ENCODE peak calls at places on chromosomes 13 and 19, in eight cellular contexts. One of them, this sample, is unnamed. For H3K36me3, the result is how much of the 10 kb centered on the place peaks cover.

GRCh38 chr13:28716511-28716910 is 2.3 kb downstream of the SLC46A3 start:
- DNase-seq in HCT116: peak
- DNase-seq in endothelial cell of umbilical vein: peak
- DNase-seq in K562: no peak
- DNase-seq in HepG2: no peak
- DNase-seq in GM12878: no peak
- DNase-seq in H1: no peak
- DNase-seq in SK-N-SH: no peak
- DNase-seq in this sample: no peak

GRCh38 chr19:11422163-11423068 is 3.3 kb upstream of the RGL3 start:
- DNase-seq in HCT116: no peak
- DNase-seq in H1: peak
- DNase-seq in K562: peak
- DNase-seq in endothelial cell of umbilical vein: peak
- DNase-seq in SK-N-SH: peak
- DNase-seq in HepG2: no peak
- DNase-seq in GM12878: peak
- DNase-seq in this sample: no peak

GRCh38 chr19:40744554-40745401 is 5.5 kb downstream of the ACTMAP start:
- DNase-seq in H1: no peak
- DNase-seq in GM12878: no peak
- DNase-seq in K562: peak
- DNase-seq in HepG2: peak
- DNase-seq in SK-N-SH: peak
- DNase-seq in HCT116: no peak
- DNase-seq in endothelial cell of umbilical vein: no peak
- DNase-seq in this sample: no peak

GRCh38 chr19:7832781-7833180 is 2.8 kb downstream of the EVI5L start:
- DNase-seq in H1: no peak
- DNase-seq in K562: no peak
- DNase-seq in SK-N-SH: no peak
- DNase-seq in endothelial cell of umbilical vein: peak
- DNase-seq in HCT116: no peak
- DNase-seq in HepG2: no peak
- DNase-seq in GM12878: no peak
- DNase-seq in this sample: no peak

GRCh38 chr13:25784119-25784518 is 267.7 kb downstream of the SHISA2 start:
- DNase-seq in SK-N-SH: no peak
- DNase-seq in HCT116: no peak
- DNase-seq in H1: no peak
- DNase-seq in K562: no peak
- DNase-seq in HepG2: no peak
- DNase-seq in endothelial cell of umbilical vein: no peak
- DNase-seq in GM12878: no peak
- DNase-seq in this sample: no peak

GRCh38 chr19:51799998-51800848 is 5.3 kb downstream of the FPR3 start:
- DNase-seq in HCT116: no peak
- DNase-seq in endothelial cell of umbilical vein: no peak
- DNase-seq in GM12878: no peak
- DNase-seq in K562: peak
- DNase-seq in SK-N-SH: no peak
- DNase-seq in H1: no peak
- DNase-seq in HepG2: peak
- DNase-seq in this sample: no peak

GRCh38 chr13:34358811-34359513 is 541.0 kb downstream of the RFC3 start:
- DNase-seq in HCT116: no peak
- DNase-seq in SK-N-SH: no peak
- DNase-seq in HepG2: no peak
- DNase-seq in GM12878: no peak
- DNase-seq in K562: no peak
- DNase-seq in endothelial cell of umbilical vein: no peak
- DNase-seq in H1: no peak
- DNase-seq in this sample: no peak

GRCh38 chr19:32407004-32407992 is 1.7 kb downstream of the DPY19L3 start:
- DNase-seq in HepG2: peak
- DNase-seq in endothelial cell of umbilical vein: no peak
- DNase-seq in H1: no peak
- DNase-seq in GM12878: no peak
- DNase-seq in SK-N-SH: peak
- DNase-seq in K562: peak
- DNase-seq in HCT116: no peak
- DNase-seq in this sample: no peak

GRCh38 chr19:14517840-14518505 is at the start of gene DNAJB1:
- DNase-seq in endothelial cell of umbilical vein: peak
- DNase-seq in HepG2: peak
- DNase-seq in H1: peak
- DNase-seq in GM12878: no peak
- DNase-seq in SK-N-SH: peak
- DNase-seq in HCT116: no peak
- DNase-seq in K562: peak
- DNase-seq in this sample: no peak

GRCh38 chr19:34732548-34733255 is 1.3 kb upstream of the ZNF181 start:
- DNase-seq in endothelial cell of umbilical vein: no peak
- DNase-seq in GM12878: no peak
- DNase-seq in HCT116: no peak
- DNase-seq in H1: peak
- DNase-seq in SK-N-SH: peak
- DNase-seq in HepG2: no peak
- DNase-seq in K562: peak
- DNase-seq in this sample: no peak

GRCh38 chr19:12527034-12527836 is 24.0 kb downstream of the ZNF564 start:
- DNase-seq in GM12878: no peak
- DNase-seq in endothelial cell of umbilical vein: peak
- DNase-seq in HCT116: no peak
- DNase-seq in K562: no peak
- DNase-seq in HepG2: no peak
- DNase-seq in SK-N-SH: no peak
- DNase-seq in H1: no peak
- DNase-seq in this sample: no peak

GRCh38 chr19:35533822-35534521 is 716 bp downstream of the GAPDHS start:
- DNase-seq in K562: no peak
- DNase-seq in HepG2: peak
- DNase-seq in endothelial cell of umbilical vein: no peak
- DNase-seq in HCT116: no peak
- DNase-seq in GM12878: no peak
- DNase-seq in H1: peak
- DNase-seq in SK-N-SH: no peak
- DNase-seq in this sample: no peak

GRCh38 chr13:111630411-111630810 is 310.0 kb downstream of the TEX29 start:
- DNase-seq in SK-N-SH: no peak
- DNase-seq in HCT116: no peak
- DNase-seq in K562: no peak
- DNase-seq in HepG2: no peak
- DNase-seq in GM12878: no peak
- DNase-seq in endothelial cell of umbilical vein: no peak
- DNase-seq in H1: peak
- DNase-seq in this sample: no peak

GRCh38 chr13:43783820-43784219 is 3.0 kb downstream of the ENOX1 start:
- DNase-seq in endothelial cell of umbilical vein: peak
- DNase-seq in SK-N-SH: peak
- DNase-seq in HCT116: no peak
- DNase-seq in K562: no peak
- DNase-seq in GM12878: no peak
- DNase-seq in H1: no peak
- DNase-seq in HepG2: no peak
- DNase-seq in this sample: no peak

GRCh38 chr13:84553252-84553651 is 671.0 kb upstream of the SLITRK1 start:
- DNase-seq in GM12878: no peak
- DNase-seq in SK-N-SH: no peak
- DNase-seq in HCT116: no peak
- DNase-seq in HepG2: no peak
- DNase-seq in endothelial cell of umbilical vein: no peak
- DNase-seq in K562: no peak
- DNase-seq in H1: no peak
- DNase-seq in this sample: no peak

GRCh38 chr19:30562981-30563380 is 190.8 kb downstream of the ZNF536 start:
- DNase-seq in GM12878: no peak
- DNase-seq in HepG2: no peak
- DNase-seq in HCT116: no peak
- DNase-seq in H1: no peak
- DNase-seq in K562: no peak
- DNase-seq in endothelial cell of umbilical vein: no peak
- DNase-seq in SK-N-SH: no peak
- DNase-seq in this sample: no peak

GRCh38 chr13:98915563-98916348 is 62.1 kb downstream of the DOCK9 start:
- DNase-seq in GM12878: no peak
- DNase-seq in K562: no peak
- DNase-seq in HepG2: no peak
- DNase-seq in HCT116: no peak
- DNase-seq in endothelial cell of umbilical vein: no peak
- DNase-seq in SK-N-SH: no peak
- DNase-seq in H1: no peak
- DNase-seq in this sample: no peak

GRCh38 chr19:33462112-33462726 is 59.4 kb downstream of the PEPD start:
- DNase-seq in endothelial cell of umbilical vein: no peak
- DNase-seq in SK-N-SH: no peak
- DNase-seq in HepG2: no peak
- DNase-seq in GM12878: no peak
- DNase-seq in K562: no peak
- DNase-seq in HCT116: no peak
- DNase-seq in H1: no peak
- DNase-seq in this sample: no peak

GRCh38 chr19:56138069-56138468 is 3.0 kb upstream of the ZNF444 start:
- DNase-seq in H1: no peak
- DNase-seq in K562: no peak
- DNase-seq in SK-N-SH: no peak
- DNase-seq in HepG2: peak
- DNase-seq in endothelial cell of umbilical vein: no peak
- DNase-seq in HCT116: no peak
- DNase-seq in GM12878: no peak
- DNase-seq in this sample: no peak

DNA sequence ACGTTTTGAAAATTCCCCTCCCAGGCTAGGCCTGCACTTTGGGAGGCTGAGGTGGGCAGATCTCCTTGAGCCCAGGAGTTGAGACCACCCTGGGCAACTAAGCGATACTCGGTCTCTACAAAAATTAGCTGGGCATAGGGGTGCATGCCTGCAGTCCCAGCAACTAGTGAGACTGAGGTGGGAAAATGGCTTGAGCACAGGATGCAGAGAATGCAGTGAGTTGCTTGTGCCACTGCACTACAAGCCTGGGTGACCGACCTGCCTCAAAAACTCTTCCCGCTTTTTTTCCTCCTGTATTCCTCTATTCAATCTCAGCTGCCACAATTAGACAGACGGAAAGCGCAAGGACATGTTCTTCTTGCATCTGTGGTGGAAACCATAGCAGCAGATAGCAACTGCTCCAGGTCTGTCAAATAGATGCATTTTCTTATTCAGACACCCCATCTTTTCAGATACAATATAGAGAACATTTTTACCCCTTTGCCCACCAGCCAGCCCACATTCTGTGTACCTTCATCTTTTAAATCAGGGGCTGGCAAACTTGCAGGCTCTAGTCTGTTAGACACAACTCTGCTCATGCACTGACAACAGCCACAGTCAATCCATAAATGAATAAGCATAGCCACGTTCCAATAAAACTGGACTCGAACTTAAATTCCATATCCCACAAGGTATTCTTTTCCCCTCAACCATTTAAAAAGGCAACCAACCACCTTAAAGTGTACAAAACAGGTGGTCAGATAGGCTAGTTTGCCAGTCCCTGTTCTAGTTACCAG is 4.8 kb downstream of the TPT1 start:
- DNase-seq in HepG2: no peak
- DNase-seq in GM12878: no peak
- DNase-seq in H1: no peak
- DNase-seq in K562: no peak
- DNase-seq in SK-N-SH: no peak
- DNase-seq in HCT116: no peak
- DNase-seq in endothelial cell of umbilical vein: no peak
- DNase-seq in this sample: no peak
- TF ChIP-seq POLR2AphosphoS5 in HepG2: peak
- TF ChIP-seq POLR2AphosphoS5 in GM12878: peak
- TF ChIP-seq POLR2AphosphoS5 in H1: peak
- TF ChIP-seq POLR2AphosphoS5 in K562: peak
- TF ChIP-seq POLR2AphosphoS5 in SK-N-SH: no peak
- TF ChIP-seq POLR2AphosphoS5 in HCT116: peak
- TF ChIP-seq POLR2AphosphoS5 in endothelial cell of umbilical vein: no peak
- TF ChIP-seq POLR2AphosphoS5 in this sample: no peak

GRCh38 chr19:38475176-38475575 is 41.7 kb downstream of the RYR1 start:
- DNase-seq in SK-N-SH: no peak
- DNase-seq in endothelial cell of umbilical vein: no peak
- DNase-seq in HepG2: no peak
- DNase-seq in GM12878: no peak
- DNase-seq in K562: no peak
- DNase-seq in H1: no peak
- DNase-seq in HCT116: no peak
- DNase-seq in this sample: no peak
- H3K9ac ChIP-seq in SK-N-SH: no peak
- H3K9ac ChIP-seq in endothelial cell of umbilical vein: no peak
- H3K9ac ChIP-seq in HepG2: no peak
- H3K9ac ChIP-seq in GM12878: no peak
- H3K9ac ChIP-seq in K562: no peak
- H3K9ac ChIP-seq in H1: no peak
- H3K9ac ChIP-seq in HCT116: no peak
- H3K9ac ChIP-seq in this sample: no peak

DNA sequence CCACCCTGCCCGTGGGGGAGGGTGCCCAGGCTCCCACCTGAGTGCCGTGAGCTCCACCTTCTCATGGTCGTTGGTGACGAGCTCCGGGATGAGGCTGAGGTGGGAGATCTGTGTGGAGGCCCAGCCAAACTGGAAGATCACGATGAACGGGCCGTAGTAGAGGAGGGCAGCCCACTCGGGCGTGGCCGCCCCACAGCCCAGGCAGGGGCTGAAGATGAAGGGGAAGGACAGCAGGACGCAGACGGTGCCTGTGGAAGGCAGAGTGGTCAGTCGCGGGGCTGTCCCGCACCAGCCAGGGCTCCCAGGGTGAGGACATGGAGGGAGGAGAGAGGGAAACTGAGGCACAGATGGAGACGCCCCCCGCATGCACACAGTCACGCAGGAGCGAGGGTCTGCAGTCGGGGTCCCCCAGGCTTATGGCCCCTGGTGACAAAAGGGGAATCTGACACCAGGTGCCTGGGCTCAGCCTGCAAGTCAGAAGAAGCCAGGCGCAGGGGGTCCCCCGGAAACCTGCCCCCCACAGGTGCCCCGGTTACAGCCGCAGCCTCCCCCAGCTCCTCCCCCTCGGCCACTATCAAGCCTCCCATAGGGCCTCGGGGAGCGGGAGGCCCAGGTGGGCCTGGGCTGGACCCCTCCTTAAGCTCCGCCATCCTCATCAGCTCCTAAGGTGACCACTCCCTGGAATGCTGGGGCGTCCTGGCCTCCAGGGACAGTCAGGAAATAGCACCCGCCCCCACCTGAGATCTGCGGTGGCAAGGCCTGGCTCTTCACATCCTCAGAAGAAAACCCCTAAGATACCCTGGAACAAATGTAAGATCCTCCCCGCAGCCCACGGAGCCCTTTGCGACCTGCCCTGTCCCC is 6.2 kb downstream of the MFSD12 start:
- DNase-seq in HepG2: no peak
- DNase-seq in endothelial cell of umbilical vein: no peak
- DNase-seq in K562: no peak
- DNase-seq in GM12878: no peak
- DNase-seq in SK-N-SH: peak
- DNase-seq in HCT116: no peak
- DNase-seq in H1: no peak
- DNase-seq in this sample: no peak
- H3K36me3 ChIP-seq in HepG2: under half
- H3K36me3 ChIP-seq in endothelial cell of umbilical vein: under half
- H3K36me3 ChIP-seq in K562: half or more
- H3K36me3 ChIP-seq in GM12878: under half
- H3K36me3 ChIP-seq in SK-N-SH: under half
- H3K36me3 ChIP-seq in HCT116: under half
- H3K36me3 ChIP-seq in H1: under half
- H3K36me3 ChIP-seq in this sample: under half

GRCh38 chr13:66461021-66461420 is 769.1 kb downstream of the PCDH9 start:
- DNase-seq in HepG2: no peak
- DNase-seq in HCT116: no peak
- DNase-seq in K562: no peak
- DNase-seq in GM12878: no peak
- DNase-seq in endothelial cell of umbilical vein: no peak
- DNase-seq in SK-N-SH: no peak
- DNase-seq in H1: no peak
- DNase-seq in this sample: no peak
- TF ChIP-seq POLR2AphosphoS5 in HepG2: no peak
- TF ChIP-seq POLR2AphosphoS5 in HCT116: no peak
- TF ChIP-seq POLR2AphosphoS5 in K562: no peak
- TF ChIP-seq POLR2AphosphoS5 in GM12878: no peak
- TF ChIP-seq POLR2AphosphoS5 in endothelial cell of umbilical vein: no peak
- TF ChIP-seq POLR2AphosphoS5 in SK-N-SH: no peak
- TF ChIP-seq POLR2AphosphoS5 in H1: no peak
- TF ChIP-seq POLR2AphosphoS5 in this sample: no peak

This sample was measured in SK-N-MC.